ENCODE peak calls at places on chromosomes 4 and X, in five cellular contexts. W is activated CD8-positive, alpha-beta memory T cell treated with anti-CD3 and anti-CD28 coated beads for 24 hours; L is cardiac muscle cell; V is H54; J is astrocyte of the hippocampus. I is an unnamed sample.

GRCh38 chr4:83268491-83268890 is 16.1 kb downstream of the COQ2 start:
- DNase-seq in W (no peak), L (no peak), V (no peak), J (peak; percentile 38), I (no peak)

GRCh38 chrX:31884535-31884934 is 812.7 kb upstream of the FTHL17 start:
- DNase-seq in W (no peak), L (no peak), V (no peak), J (no peak), I (no peak)

GRCh38 chrX:97267916-97268680 is 384.4 kb downstream of the RPA4 start:
- DNase-seq in W (no peak), L (peak; percentile 20), V (no peak), J (peak; percentile 56), I (no peak)

GRCh38 chr4:3703343-3703676 is 62.9 kb upstream of the ADRA2C start:
- DNase-seq in W (no peak), L (no peak), V (no peak), J (no peak), I (no peak)

GRCh38 chr4:81740492-81740891 is 268.8 kb upstream of the RASGEF1B start:
- DNase-seq in W (no peak), L (no peak), V (no peak), J (no peak), I (no peak)

GRCh38 chrX:72052415-72053090 is 79.2 kb downstream of the RTL5 start:
- DNase-seq in W (peak; percentile 26), L (peak; percentile 18), V (no peak), J (peak; percentile 30), I (no peak)

GRCh38 chr4:125776146-125776545 is 461.4 kb downstream of the FAT4 start:
- DNase-seq in W (no peak), L (no peak), V (no peak), J (no peak), I (no peak)

GRCh38 chr4:3254302-3255131 is 5.6 kb downstream of the MSANTD1 start:
- DNase-seq in W (no peak), L (no peak), V (no peak), J (no peak), I (no peak)

GRCh38 chr4:125390126-125390525 is 75.4 kb downstream of the FAT4 start:
- DNase-seq in W (no peak), L (peak; percentile 66), V (peak; percentile 3), J (peak; percentile 56), I (no peak)

GRCh38 chr4:168832746-168833575 is 177.1 kb downstream of the CBR4 start:
- DNase-seq in W (no peak), L (no peak), V (no peak), J (peak; percentile 71), I (no peak)

GRCh38 chr4:67918428-67918827 is 34.6 kb upstream of the TMPRSS11D start:
- DNase-seq in W (no peak), L (no peak), V (no peak), J (no peak), I (no peak)

GRCh38 chr4:40212674-40213504 is 16.1 kb downstream of the RHOH start:
- DNase-seq in W (no peak), L (no peak), V (no peak), J (peak; percentile 37), I (no peak)

GRCh38 chr4:148740701-148741100 is 298.5 kb upstream of the NR3C2 start:
- DNase-seq in W (no peak), L (no peak), V (no peak), J (no peak), I (no peak)

GRCh38 chr4:157282019-157282418 is 61.5 kb downstream of the GRIA2 start:
- DNase-seq in W (no peak), L (no peak), V (no peak), J (no peak), I (no peak)

GRCh38 chrX:136130931-136131843 is 16.1 kb upstream of the FHL1 start:
- DNase-seq in W (no peak), L (peak; percentile 75), V (peak; percentile 11), J (peak; percentile 63), I (peak; percentile 96)

GRCh38 chr4:6929339-6929734 is 19.7 kb downstream of the TBC1D14 start:
- DNase-seq in W (no peak), L (no peak), V (no peak), J (no peak), I (no peak)

GRCh38 chr4:69497081-69497480 is 1.4 kb upstream of the UGT2B4 start:
- DNase-seq in W (no peak), L (peak; percentile 51), V (no peak), J (peak; percentile 45), I (no peak)

GRCh38 chr4:26372525-26373172 is 51.8 kb downstream of the RBPJ start:
- DNase-seq in W (peak; percentile 68), L (peak; percentile 83), V (no peak), J (peak; percentile 76), I (no peak)